ENCODE peak calls at places on chromosomes 5 and 9, in four cellular contexts. F is IMR-90, Q is H9, T is mesendoderm. W is an unnamed sample.

GRCh38 chr9:130930132-130930803 is 8.8 kb downstream of the FIBCD1 start:
- DNase-seq in F (no peak), Q (no peak), T (no peak), W (no peak)

GRCh38 chr5:180599590-180599914 is 8.3 kb upstream of the SCGB3A1 start:
- DNase-seq in F (no peak), Q (no peak), T (no peak), W (no peak)

GRCh38 chr5:29833394-29833793 is 1360.1 kb upstream of the CDH6 start:
- DNase-seq in F (no peak), Q (no peak), T (no peak), W (no peak)

GRCh38 chr5:79146352-79146751 is 34.7 kb downstream of the BHMT start:
- DNase-seq in F (peak; percentile 27), Q (no peak), T (no peak), W (no peak)

GRCh38 chr5:103283120-103283519 is 24.6 kb downstream of the MACIR start:
- DNase-seq in F (no peak), Q (no peak), T (no peak), W (no peak)

GRCh38 chr5:56693220-56693579 is 122.1 kb upstream of the MAP3K1 start:
- DNase-seq in F (no peak), Q (no peak), T (no peak), W (no peak)

GRCh38 chr5:143898381-143898780 is 86.4 kb downstream of the HMHB1 start:
- DNase-seq in F (no peak), Q (no peak), T (no peak), W (no peak)

GRCh38 chr5:30401479-30402058 is 791.9 kb upstream of the CDH6 start:
- DNase-seq in F (peak; percentile 48), Q (peak; percentile 43), T (peak; percentile 71), W (no peak)

GRCh38 chr5:10485142-10485795 is 43.6 kb downstream of the ROPN1L start:
- DNase-seq in F (peak; percentile 96), Q (peak; percentile 71), T (peak; percentile 97), W (no peak)

GRCh38 chr9:1604942-1605560 is 410.1 kb upstream of the SMARCA2 start:
- DNase-seq in F (no peak), Q (no peak), T (peak; percentile 60), W (no peak)

GRCh38 chr5:128813317-128813716 is 152.0 kb upstream of the SLC27A6 start:
- DNase-seq in F (no peak), Q (no peak), T (no peak), W (no peak)

GRCh38 chr9:17294822-17295624 is 160.2 kb downstream of the CNTLN start:
- DNase-seq in F (no peak), Q (peak; percentile 28), T (no peak), W (no peak)

GRCh38 chr9:18568969-18569368 is 95.0 kb downstream of the ADAMTSL1 start:
- DNase-seq in F (peak; percentile 46), Q (no peak), T (no peak), W (no peak)

GRCh38 chr5:42854795-42855194 is 43.1 kb upstream of the SELENOP start:
- DNase-seq in F (no peak), Q (no peak), T (no peak), W (no peak)

GRCh38 chr5:133285583-133286021 is 233.8 kb downstream of the HSPA4 start:
- DNase-seq in F (peak; percentile 51), Q (no peak), T (no peak), W (no peak)

GRCh38 chr9:104747565-104748358 is at the start of gene NIPSNAP3A:
- DNase-seq in F (peak; percentile 49), Q (peak; percentile 79), T (peak; percentile 82), W (no peak)

DNA sequence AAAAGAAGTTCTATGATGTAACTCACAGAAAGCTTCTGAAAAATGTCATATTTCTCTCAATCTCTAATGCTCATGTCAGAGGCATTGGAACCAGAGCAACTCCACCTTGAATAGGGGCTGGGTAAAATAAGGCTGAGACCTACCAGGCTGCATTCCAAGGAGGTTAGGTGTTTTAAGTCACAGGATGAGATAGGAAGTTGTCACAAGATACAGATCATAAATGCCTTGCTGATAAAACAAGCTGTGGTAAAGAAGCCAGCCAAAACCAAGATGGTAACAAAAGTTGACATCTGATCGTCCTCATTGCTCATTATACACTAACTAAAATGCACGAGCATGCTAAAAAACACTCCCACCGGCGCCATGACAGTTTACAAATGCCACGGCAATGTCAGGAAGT is 411.1 kb upstream of the GRIA1 start:
- DNase-seq in F (no peak), Q (no peak), T (peak; percentile 85), W (no peak)
- H4K5ac ChIP-seq in F (no peak overlapping the region), Q (no peak overlapping the region), T (no peak overlapping the region), W (no peak overlapping the region)

DNA sequence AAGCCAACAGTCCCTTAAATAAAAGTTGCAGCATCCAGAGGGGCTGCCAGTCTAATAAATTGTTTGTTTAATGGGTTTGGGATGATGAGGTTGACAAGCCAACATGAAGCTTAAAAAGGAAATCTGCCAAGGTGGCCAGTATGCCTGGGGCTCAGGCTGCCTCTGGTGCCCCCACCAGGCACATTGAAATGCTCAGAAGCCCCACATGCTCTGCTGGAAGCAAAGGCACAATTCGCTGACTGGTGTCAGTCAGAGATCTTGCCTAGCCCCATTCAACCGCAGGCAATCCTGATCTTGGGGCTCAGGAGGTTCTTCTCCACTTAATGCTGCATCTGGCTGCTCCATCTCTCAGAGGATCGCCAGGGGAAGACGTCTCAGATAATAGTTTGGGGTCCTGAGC is 44.2 kb upstream of the TCERG1 start:
- DNase-seq in F (no peak), Q (no peak), T (peak; percentile 15), W (no peak)
- H4K5ac ChIP-seq in F (no peak overlapping the region), Q (no peak overlapping the region), T (no peak overlapping the region), W (no peak overlapping the region)

DNA sequence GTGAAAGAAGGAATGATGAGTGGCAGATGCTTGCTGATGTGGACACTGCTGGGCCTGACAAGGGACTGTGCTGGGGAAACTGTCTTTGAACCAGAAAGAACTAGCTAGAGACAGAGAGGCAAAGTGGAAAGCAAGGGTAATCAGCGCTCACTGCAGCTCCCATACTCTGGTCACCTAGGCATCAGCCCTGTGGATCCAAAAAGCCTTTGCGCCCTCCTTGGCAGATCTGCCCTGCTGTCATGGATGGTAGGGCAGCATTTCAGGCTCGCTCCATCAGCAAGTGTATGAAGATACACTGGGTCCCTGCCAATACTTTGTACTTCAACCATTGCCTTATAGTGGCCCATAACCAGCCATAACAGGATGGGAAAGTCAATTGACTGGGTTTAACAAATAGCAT is 6.6 kb upstream of the ALDH1B1 start:
- DNase-seq in F (no peak), Q (no peak), T (no peak), W (no peak)
- H4K5ac ChIP-seq in F (no peak overlapping the region), Q (no peak overlapping the region), T (no peak overlapping the region), W (no peak overlapping the region)

GRCh38 chr5:72846483-72846882 is 30.0 kb downstream of the TNPO1 start:
- DNase-seq in F (no peak), Q (no peak), T (no peak), W (no peak)

GRCh38 chr5:72847439-72847838 is 31.0 kb downstream of the TNPO1 start:
- DNase-seq in F (no peak), Q (no peak), T (no peak), W (no peak)

GRCh38 chr5:72848474-72849428 is 32.3 kb downstream of the TNPO1 start:
- DNase-seq in F (peak; percentile 29), Q (no peak), T (peak; percentile 53), W (peak; percentile 54)

GRCh38 chr5:72849546-72849945 is 33.1 kb downstream of the TNPO1 start:
- DNase-seq in F (no peak), Q (no peak), T (no peak), W (no peak)

GRCh38 chr5:72847989-72848473 is 31.6 kb downstream of the TNPO1 start:
- DNase-seq in F (peak; percentile 93), Q (peak; percentile 89), T (peak; percentile 96), W (peak; percentile 57)
- H4K5ac ChIP-seq in F (peak overlapping the region; percentile 13), Q (no peak overlapping the region), T (no peak overlapping the region), W (peak overlapping the region; percentile 90)

GRCh38 chr5:119398713-119399492 is 43.1 kb downstream of the TNFAIP8 start:
- DNase-seq in F (no peak), Q (no peak), T (no peak), W (no peak)
- H4K5ac ChIP-seq in F (peak overlapping the region; percentile 58), Q (no peak overlapping the region), T (no peak overlapping the region), W (no peak overlapping the region)

W was measured in H1.